ENCODE peak calls at places on chromosome 15, in seven cellular contexts. Q, Y, U, F, E, I and M are unnamed samples.

GRCh38 chr15:88896339-88897033 is 1.1 kb upstream of the HAPLN3 start:
- DNase-seq in Q (no peak), Y (no peak), U (no peak), F (peak; percentile 54), E (no peak), I (no peak), M (no peak)

GRCh38 chr15:84961707-84962106 is 19.9 kb upstream of the PDE8A start:
- DNase-seq in Q (peak; percentile 52), Y (peak; percentile 58), U (no peak), F (no peak), E (no peak), I (no peak), M (no peak)

GRCh38 chr15:53197426-53197839 is 407.3 kb upstream of the ONECUT1 start:
- DNase-seq in Q (peak; percentile 15), Y (peak; percentile 2), U (peak; percentile 75), F (peak; percentile 92), E (peak; percentile 69), I (peak; percentile 64), M (peak; percentile 75)

GRCh38 chr15:70260580-70260979 is 162.9 kb upstream of the TLE3 start:
- DNase-seq in Q (no peak), Y (no peak), U (no peak), F (no peak), E (no peak), I (no peak), M (no peak)

GRCh38 chr15:47846128-47846868 is 129.0 kb downstream of the SEMA6D start:
- DNase-seq in Q (no peak), Y (no peak), U (no peak), F (no peak), E (no peak), I (no peak), M (no peak)

GRCh38 chr15:56760186-56760585 is 26.9 kb upstream of the ZNF280D start:
- DNase-seq in Q (peak; percentile 57), Y (peak; percentile 21), U (peak; percentile 44), F (no peak), E (no peak), I (no peak), M (no peak)

GRCh38 chr15:62977952-62978811 is 64.4 kb upstream of the TPM1 start:
- DNase-seq in Q (no peak), Y (peak; percentile 44), U (peak; percentile 93), F (no peak), E (no peak), I (no peak), M (no peak)

GRCh38 chr15:80584561-80584964 is 110.5 kb upstream of the ABHD17C start:
- DNase-seq in Q (no peak), Y (no peak), U (no peak), F (peak; percentile 14), E (no peak), I (no peak), M (no peak)

GRCh38 chr15:91980502-91981267 is 127.2 kb downstream of the SLCO3A1 start:
- DNase-seq in Q (no peak), Y (no peak), U (no peak), F (no peak), E (no peak), I (no peak), M (no peak)

GRCh38 chr15:52682776-52683175 is 3.6 kb upstream of the ATOSA start:
- DNase-seq in Q (no peak), Y (no peak), U (no peak), F (no peak), E (no peak), I (no peak), M (no peak)

GRCh38 chr15:67792250-67792942 is 32.9 kb upstream of the SKOR1 start:
- DNase-seq in Q (peak; percentile 2), Y (no peak), U (no peak), F (no peak), E (no peak), I (no peak), M (no peak)

GRCh38 chr15:43771816-43772215 is 5.0 kb downstream of the ELL3 start:
- DNase-seq in Q (peak; percentile 47), Y (no peak), U (no peak), F (no peak), E (no peak), I (no peak), M (no peak)

GRCh38 chr15:71698752-71699151 is 111.6 kb upstream of the NR2E3 start:
- DNase-seq in Q (no peak), Y (no peak), U (no peak), F (no peak), E (no peak), I (no peak), M (no peak)

GRCh38 chr15:66390670-66391069 is 4.0 kb downstream of the MAP2K1 start:
- DNase-seq in Q (peak; percentile 74), Y (no peak), U (no peak), F (no peak), E (no peak), I (no peak), M (peak; percentile 61)

GRCh38 chr15:93359037-93359779 is 270.2 kb upstream of the RGMA start:
- DNase-seq in Q (peak; percentile 16), Y (no peak), U (no peak), F (no peak), E (no peak), I (no peak), M (no peak)

GRCh38 chr15:93358171-93359036 is 269.4 kb upstream of the RGMA start:
- DNase-seq in Q (peak; percentile 10), Y (no peak), U (no peak), F (peak; percentile 65), E (no peak), I (no peak), M (no peak)

GRCh38 chr15:93362203-93362602 is 273.2 kb upstream of the RGMA start:
- DNase-seq in Q (no peak), Y (no peak), U (no peak), F (peak; percentile 57), E (no peak), I (no peak), M (no peak)

GRCh38 chr15:93362821-93363220 is 273.8 kb upstream of the RGMA start:
- DNase-seq in Q (no peak), Y (no peak), U (no peak), F (peak; percentile 83), E (no peak), I (no peak), M (no peak)

DNA sequence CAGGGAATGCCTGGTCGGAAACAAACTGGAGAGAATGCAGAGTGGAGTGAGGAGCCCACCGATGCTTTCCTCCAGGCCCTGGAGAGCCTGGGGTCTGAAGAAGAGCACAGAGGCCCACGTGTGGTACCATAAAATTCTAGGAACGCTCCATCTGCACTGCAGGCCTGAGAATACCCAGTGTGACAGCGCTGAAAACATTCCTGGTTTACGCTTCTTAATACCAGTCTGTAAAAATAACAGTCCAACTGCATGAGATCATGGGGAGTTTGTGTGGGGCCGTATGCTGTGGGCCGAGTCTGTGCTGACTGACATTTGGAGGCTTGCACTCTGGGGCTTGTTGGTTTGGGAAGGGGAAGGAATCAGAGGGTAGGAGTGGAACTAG is 270.8 kb upstream of the RGMA start:
- DNase-seq in Q (no peak), Y (no peak), U (no peak), F (no peak), E (no peak), I (no peak), M (no peak)
- H3K4me1 ChIP-seq in Q (no peaks in the 10 kb centered on the region), Y (no peaks in the 10 kb centered on the region), U (no peaks in the 10 kb centered on the region), F (peaks cover 56% of the 10 kb centered on the region), E (no peaks in the 10 kb centered on the region), I (no peaks in the 10 kb centered on the region), M (no peaks in the 10 kb centered on the region)

GRCh38 chr15:58065445-58066041 is at the start of gene ALDH1A2:
- DNase-seq in Q (no peak), Y (no peak), U (no peak), F (peak; percentile 71), E (no peak), I (peak; percentile 16), M (no peak)

GRCh38 chr15:58064119-58065010 is 1.1 kb downstream of the ALDH1A2 start:
- DNase-seq in Q (no peak), Y (no peak), U (peak; percentile 12), F (peak; percentile 40), E (no peak), I (no peak), M (no peak)

GRCh38 chr15:58063612-58064011 is 1.9 kb downstream of the ALDH1A2 start:
- DNase-seq in Q (no peak), Y (no peak), U (no peak), F (no peak), E (no peak), I (no peak), M (no peak)

GRCh38 chr15:58065011-58065444 is 483 bp downstream of the ALDH1A2 start:
- DNase-seq in Q (no peak), Y (no peak), U (no peak), F (peak; percentile 74), E (no peak), I (no peak), M (no peak)

GRCh38 chr15:58066042-58066867 is 744 bp upstream of the ALDH1A2 start:
- DNase-seq in Q (peak; percentile 29), Y (peak; percentile 4), U (peak; percentile 62), F (peak; percentile 86), E (peak; percentile 69), I (peak; percentile 44), M (no peak)
- H3K27ac ChIP-seq in Q (no peak overlapping the region), Y (no peak overlapping the region), U (no peak overlapping the region), F (no peak overlapping the region), E (no peak overlapping the region), I (no peak overlapping the region), M (no peak overlapping the region)

GRCh38 chr15:31077981-31078380 is 23.5 kb downstream of the TRPM1 start:
- DNase-seq in Q (no peak), Y (no peak), U (no peak), F (no peak), E (no peak), I (no peak), M (no peak)

GRCh38 chr15:31077181-31077580 is 24.3 kb downstream of the TRPM1 start:
- DNase-seq in Q (no peak), Y (no peak), U (no peak), F (no peak), E (no peak), I (no peak), M (no peak)

GRCh38 chr15:31070867-31071266 is 30.7 kb downstream of the TRPM1 start:
- DNase-seq in Q (no peak), Y (no peak), U (no peak), F (no peak), E (no peak), I (no peak), M (no peak)

GRCh38 chr15:31078461-31078860 is 23.1 kb downstream of the TRPM1 start:
- DNase-seq in Q (no peak), Y (no peak), U (no peak), F (peak; percentile 36), E (no peak), I (no peak), M (no peak)

GRCh38 chr15:31074321-31074720 is 27.2 kb downstream of the TRPM1 start:
- DNase-seq in Q (no peak), Y (no peak), U (no peak), F (no peak), E (no peak), I (no peak), M (no peak)
- H3K4me1 ChIP-seq in Q (no peaks in the 10 kb centered on the region), Y (peaks cover 6% of the 10 kb centered on the region), U (peaks cover 2% of the 10 kb centered on the region), F (peaks cover 18% of the 10 kb centered on the region), E (no peaks in the 10 kb centered on the region), I (no peaks in the 10 kb centered on the region), M (no peaks in the 10 kb centered on the region)

DNA sequence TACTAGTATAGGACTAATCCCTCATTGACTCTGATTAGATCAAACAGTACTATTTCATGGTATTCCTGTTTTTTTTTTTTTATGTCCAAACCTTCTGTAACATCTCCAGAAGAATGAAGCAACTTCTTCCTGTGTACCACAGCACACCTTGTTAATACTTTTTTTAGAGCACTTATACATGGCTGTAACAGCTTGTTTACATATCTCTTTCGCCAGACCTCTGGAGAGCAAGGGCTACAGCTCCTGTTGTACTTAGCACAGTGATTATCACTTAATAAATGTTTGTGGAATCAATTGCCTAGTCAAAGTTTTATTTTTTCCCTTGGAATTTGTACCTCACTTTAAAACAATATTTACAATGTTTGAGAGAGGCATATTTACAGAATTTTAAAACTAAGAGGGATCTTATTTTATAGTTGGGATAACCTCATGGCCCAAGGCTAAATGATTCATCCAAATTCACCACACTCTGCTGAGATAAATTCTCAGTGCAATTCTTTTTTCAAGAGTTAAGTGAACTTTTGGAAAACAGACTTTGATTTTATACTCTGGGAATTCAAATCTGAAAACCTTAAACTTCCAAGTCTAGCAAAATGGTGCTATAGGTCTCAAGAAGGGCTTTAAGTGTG is 9.1 kb upstream of the GATM start:
- DNase-seq in Q (peak; percentile 36), Y (no peak), U (no peak), F (no peak), E (no peak), I (no peak), M (no peak)
- H3K27ac ChIP-seq in Q (no peak overlapping the region), Y (no peak overlapping the region), U (no peak overlapping the region), F (no peak overlapping the region), E (no peak overlapping the region), I (peak overlapping the region; percentile 96), M (no peak overlapping the region)